ENCODE peak calls at places on chromosomes 7 and 10, in nine cellular contexts. Q is A673, N is BJ, M is IMR-90, I is cardiac muscle cell, T is colonic mucosa, W is neuronal stem cell, R is endodermal cell, V is upper lobe of right lung. G is an unnamed sample. For H3K36me3 and H3K27me3, the result is how much of the 10 kb centered on the place peaks cover.

GRCh38 chr10:80485410-80486135 is 31.5 kb downstream of the TSPAN14 start:
- DNase-seq in Q (no peak), N (no peak), M (no peak), I (no peak), T (no peak), W (no peak), R (no peak), V (peak), G (no peak)

GRCh38 chr7:2157473-2158279 is 75.1 kb downstream of the MAD1L1 start:
- DNase-seq in Q (peak), N (peak), M (peak), I (peak), T (peak), W (no peak), R (no peak), V (peak), G (no peak)

GRCh38 chr10:2919016-2919415 is 148.3 kb upstream of the PFKP start:
- DNase-seq in Q (no peak), N (no peak), M (no peak), I (no peak), T (no peak), W (no peak), R (no peak), V (no peak), G (no peak)

GRCh38 chr10:2460846-2461245 is 606.5 kb upstream of the PFKP start:
- DNase-seq in Q (no peak), N (no peak), M (no peak), I (no peak), T (no peak), W (no peak), R (no peak), V (no peak), G (no peak)

GRCh38 chr10:28777911-28778310 is 100.6 kb downstream of the BAMBI start:
- DNase-seq in Q (no peak), N (no peak), M (no peak), I (no peak), T (no peak), W (no peak), R (no peak), V (no peak), G (no peak)

GRCh38 chr10:88991900-88992237 is 1.3 kb downstream of the FAS start:
- DNase-seq in Q (no peak), N (no peak), M (no peak), I (no peak), T (no peak), W (no peak), R (no peak), V (no peak), G (no peak)

GRCh38 chr7:24572421-24573007 is 738 bp upstream of the PALS2 start:
- DNase-seq in Q (no peak), N (no peak), M (peak), I (no peak), T (peak), W (no peak), R (no peak), V (peak), G (peak)

GRCh38 chr7:157905740-157906461 is 569.1 kb downstream of the DNAJB6 start:
- DNase-seq in Q (no peak), N (no peak), M (no peak), I (peak), T (no peak), W (no peak), R (peak), V (no peak), G (peak)

GRCh38 chr7:144821069-144821468 is 14.8 kb downstream of the TPK1 start:
- DNase-seq in Q (no peak), N (no peak), M (no peak), I (no peak), T (no peak), W (no peak), R (no peak), V (no peak), G (no peak)

GRCh38 chr7:131224996-131225395 is 102.7 kb upstream of the MKLN1 start:
- DNase-seq in Q (no peak), N (no peak), M (no peak), I (no peak), T (no peak), W (no peak), R (no peak), V (no peak), G (no peak)

GRCh38 chr10:30048768-30049507 is 10.4 kb downstream of the JCAD start:
- DNase-seq in Q (no peak), N (no peak), M (no peak), I (no peak), T (no peak), W (no peak), R (no peak), V (no peak), G (no peak)

GRCh38 chr10:62264702-62265436 is 3.8 kb downstream of the RTKN2 start:
- DNase-seq in Q (peak), N (peak), M (peak), I (peak), T (no peak), W (peak), R (peak), V (no peak), G (peak)

GRCh38 chr10:114265392-114266053 is 26.5 kb downstream of the VWA2 start:
- DNase-seq in Q (no peak), N (no peak), M (no peak), I (no peak), T (no peak), W (no peak), R (no peak), V (no peak), G (no peak)

GRCh38 chr7:93562106-93562505 is 12.4 kb downstream of the CALCR start:
- DNase-seq in Q (no peak), N (no peak), M (no peak), I (no peak), T (no peak), W (no peak), R (no peak), V (no peak), G (no peak)

GRCh38 chr7:51700593-51701215 is 384.1 kb upstream of the COBL start:
- DNase-seq in Q (no peak), N (no peak), M (no peak), I (no peak), T (no peak), W (no peak), R (no peak), V (no peak), G (no peak)

GRCh38 chr10:100878291-100878910 is 34.4 kb upstream of the SLF2 start:
- DNase-seq in Q (peak), N (no peak), M (peak), I (peak), T (peak), W (peak), R (peak), V (no peak), G (peak)

GRCh38 chr7:151705744-151706567 is 171.0 kb downstream of the PRKAG2 start:
- DNase-seq in Q (peak), N (no peak), M (peak), I (peak), T (peak), W (no peak), R (peak), V (no peak), G (peak)

GRCh38 chr7:100588438-100588837 is 2.3 kb downstream of the FBXO24 start:
- DNase-seq in Q (no peak), N (no peak), M (peak), I (peak), T (no peak), W (no peak), R (peak), V (no peak), G (no peak)

GRCh38 chr10:130231211-130231850 is 95.1 kb downstream of the GLRX3 start:
- DNase-seq in Q (no peak), N (no peak), M (no peak), I (no peak), T (no peak), W (no peak), R (peak), V (peak), G (no peak)

DNA sequence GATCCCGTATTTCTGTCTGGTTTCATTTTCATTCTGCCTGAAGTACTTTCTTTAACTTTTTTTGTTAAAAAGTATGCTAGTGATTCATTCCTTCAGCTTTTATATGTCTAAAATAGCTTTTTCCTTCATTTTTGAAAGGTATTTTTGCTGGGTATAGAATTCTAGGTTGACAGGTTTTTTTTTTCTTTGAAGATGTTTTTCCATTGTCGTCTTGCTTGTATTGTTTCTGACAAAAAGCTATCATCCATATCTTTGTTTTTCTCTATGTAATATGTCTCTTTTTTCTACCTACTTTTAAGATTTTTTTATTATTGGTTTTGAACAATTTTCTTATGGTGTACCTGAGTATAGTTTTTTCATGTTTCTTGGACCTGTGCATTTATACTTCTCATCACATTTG is 8.2 kb downstream of the CUTC start:
- DNase-seq in Q (no peak), N (no peak), M (no peak), I (no peak), T (no peak), W (no peak), R (no peak), V (no peak), G (no peak)
- H3K36me3 ChIP-seq in Q (half or more), N (under half), M (under half), I (half or more), T (under half), W (under half), R (half or more), V (half or more), G (under half)

GRCh38 chr7:33039257-33039904 is 23.2 kb downstream of the NT5C3A start:
- DNase-seq in Q (peak), N (no peak), M (no peak), I (no peak), T (no peak), W (no peak), R (no peak), V (no peak), G (no peak)

GRCh38 chr7:33043434-33043833 is 19.1 kb downstream of the NT5C3A start:
- DNase-seq in Q (peak), N (no peak), M (no peak), I (peak), T (no peak), W (no peak), R (no peak), V (no peak), G (no peak)

GRCh38 chr7:33039905-33040292 is 22.7 kb downstream of the NT5C3A start:
- DNase-seq in Q (no peak), N (no peak), M (no peak), I (no peak), T (no peak), W (no peak), R (no peak), V (no peak), G (no peak)

GRCh38 chr7:33040803-33041516 is 21.6 kb downstream of the NT5C3A start:
- DNase-seq in Q (peak), N (no peak), M (peak), I (peak), T (peak), W (no peak), R (no peak), V (no peak), G (no peak)

GRCh38 chr7:33038639-33039038 is 23.9 kb downstream of the NT5C3A start:
- DNase-seq in Q (peak), N (no peak), M (no peak), I (no peak), T (no peak), W (no peak), R (no peak), V (no peak), G (no peak)
- H3K4me3 ChIP-seq in Q (peak), N (no peak), M (no peak), I (no peak), T (peak), W (no peak), R (no peak), V (peak), G (no peak)

DNA sequence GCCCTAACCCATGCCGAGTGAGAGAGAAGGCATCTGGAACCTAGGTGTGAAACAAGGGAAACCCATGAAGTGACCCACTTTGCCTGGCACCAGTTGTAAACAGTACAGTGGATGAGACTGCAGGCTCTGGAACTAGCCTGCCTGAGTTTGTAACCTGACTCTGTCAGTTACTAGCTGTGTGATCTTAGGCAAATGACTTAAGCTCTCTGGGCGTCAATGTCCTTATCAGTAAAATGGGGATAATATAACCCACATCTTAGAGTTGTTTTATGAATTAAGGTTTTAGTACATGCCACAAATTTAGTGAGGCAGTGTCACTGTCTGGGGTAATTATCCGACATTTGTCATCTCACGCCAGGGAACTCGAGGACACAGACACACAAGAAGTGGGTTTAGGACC is 82.9 kb upstream of the AGK start:
- DNase-seq in Q (no peak), N (no peak), M (no peak), I (no peak), T (no peak), W (no peak), R (no peak), V (no peak), G (no peak)
- H3K27me3 ChIP-seq in Q (under half), N (under half), M (under half), I (under half), T (under half), W (under half), R (under half), V (under half), G (under half)

GRCh38 chr10:97350138-97350537 is 15.6 kb upstream of the FRAT2 start:
- DNase-seq in Q (no peak), N (no peak), M (no peak), I (no peak), T (peak), W (no peak), R (no peak), V (no peak), G (no peak)
- H3K36me3 ChIP-seq in Q (under half), N (under half), M (under half), I (under half), T (under half), W (under half), R (under half), V (under half), G (under half)

GRCh38 chr7:108000875-108001758 is 1.8 kb downstream of the LAMB1 start:
- DNase-seq in Q (peak), N (no peak), M (peak), I (peak), T (peak), W (peak), R (peak), V (peak), G (peak)

GRCh38 chr7:107998150-107998549 is 4.8 kb downstream of the LAMB1 start:
- DNase-seq in Q (no peak), N (no peak), M (no peak), I (no peak), T (no peak), W (no peak), R (no peak), V (no peak), G (no peak)

GRCh38 chr7:107996072-107996824 is 6.7 kb downstream of the LAMB1 start:
- DNase-seq in Q (no peak), N (no peak), M (peak), I (no peak), T (no peak), W (no peak), R (no peak), V (no peak), G (no peak)

GRCh38 chr7:107999814-108000560 is 3.0 kb downstream of the LAMB1 start:
- DNase-seq in Q (no peak), N (no peak), M (peak), I (no peak), T (no peak), W (no peak), R (no peak), V (no peak), G (no peak)

DNA sequence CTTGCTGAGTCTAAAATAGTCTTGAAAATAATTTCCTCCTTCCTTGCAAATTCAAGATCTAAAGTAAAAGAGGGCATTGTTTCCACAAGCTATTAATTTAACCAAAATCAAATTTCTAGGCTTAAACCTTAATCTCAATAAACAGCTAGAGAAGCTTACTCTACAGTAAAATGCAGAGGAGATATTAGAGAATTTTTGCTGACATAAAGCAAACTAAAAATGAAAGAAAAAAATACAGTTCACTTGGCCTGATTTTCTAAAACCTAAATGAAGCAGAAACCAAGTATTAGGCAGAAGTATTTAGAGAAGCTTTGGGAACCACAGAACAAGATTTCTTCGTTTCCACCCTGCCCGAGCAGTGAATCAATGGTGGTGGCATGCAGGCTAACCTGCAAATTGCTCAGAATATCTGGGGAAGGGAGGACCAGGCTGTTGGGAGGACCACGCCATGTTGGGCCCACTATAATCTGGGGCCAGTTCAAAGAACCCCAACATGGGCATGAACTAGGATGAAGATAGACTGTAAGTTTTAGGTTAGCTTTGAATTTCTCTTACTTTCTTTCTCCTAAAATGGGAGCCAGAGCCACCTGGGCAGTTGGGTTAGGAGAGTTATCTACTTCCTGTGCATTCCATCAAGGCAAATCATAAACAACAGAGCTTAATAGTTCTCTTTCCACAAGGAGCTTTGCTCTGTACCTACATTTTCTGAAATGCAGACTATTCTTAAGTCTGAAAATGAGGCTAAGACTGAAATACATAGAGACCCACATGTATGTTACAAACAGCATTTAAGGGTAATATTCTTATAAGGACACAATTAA is 4.1 kb downstream of the LAMB1 start:
- DNase-seq in Q (no peak), N (no peak), M (no peak), I (no peak), T (no peak), W (no peak), R (no peak), V (no peak), G (no peak)
- H3K4me3 ChIP-seq in Q (no peak), N (no peak), M (no peak), I (no peak), T (no peak), W (no peak), R (peak), V (peak), G (no peak)

G was measured in H7.